ENCODE peak calls at places on chromosomes 1 and 21, in four cellular contexts. J, U, X and T are unnamed samples.

GRCh38 chr1:7886346-7886745 is 33.5 kb upstream of the UTS2 start:
- DNase-seq in J (no peak), U (peak; percentile 35), X (no peak), T (peak; percentile 10)

GRCh38 chr1:195761102-195761501 is 847.1 kb downstream of the KCNT2 start:
- DNase-seq in J (no peak), U (no peak), X (no peak), T (no peak)

GRCh38 chr1:7625401-7625800 is 145.7 kb upstream of the VAMP3 start:
- DNase-seq in J (no peak), U (no peak), X (no peak), T (no peak)

GRCh38 chr1:200973937-200974657 is 49.4 kb downstream of the KIF21B start:
- DNase-seq in J (no peak), U (no peak), X (no peak), T (no peak)

GRCh38 chr1:154956557-154956956 is 658 bp upstream of the PBXIP1 start:
- DNase-seq in J (no peak), U (peak; percentile 30), X (peak; percentile 40), T (no peak)

GRCh38 chr21:15894596-15894995 is 164.8 kb downstream of the USP25 start:
- DNase-seq in J (peak; percentile 56), U (peak; percentile 65), X (no peak), T (peak; percentile 51)

GRCh38 chr1:114671011-114671938 is 1.4 kb upstream of the DENND2C start:
- DNase-seq in J (peak; percentile 42), U (peak; percentile 44), X (no peak), T (peak; percentile 35)

GRCh38 chr1:203135636-203136305 is 8.2 kb downstream of the ADORA1 start:
- DNase-seq in J (no peak), U (no peak), X (peak; percentile 44), T (no peak)

GRCh38 chr1:67393737-67394136 is 36.5 kb downstream of the SERBP1 start:
- DNase-seq in J (no peak), U (no peak), X (no peak), T (no peak)

GRCh38 chr1:177928194-177928593 is 41.7 kb downstream of the SEC16B start:
- DNase-seq in J (peak; percentile 55), U (no peak), X (peak; percentile 65), T (peak; percentile 36)

GRCh38 chr1:39187276-39188046 is 17.0 kb upstream of the MACF1 start:
- DNase-seq in J (no peak), U (no peak), X (no peak), T (no peak)

GRCh38 chr1:115469703-115470476 is 131.8 kb upstream of the NGF start:
- DNase-seq in J (peak; percentile 37), U (peak; percentile 51), X (peak; percentile 75), T (peak; percentile 54)

GRCh38 chr1:206962269-206962668 is 8.0 kb downstream of the FCAMR start:
- DNase-seq in J (no peak), U (no peak), X (no peak), T (no peak)

GRCh38 chr1:211518330-211519289 is 26.6 kb upstream of the RD3 start:
- DNase-seq in J (no peak), U (no peak), X (no peak), T (no peak)

GRCh38 chr1:17010601-17011438 is 908 bp downstream of the ATP13A2 start:
- DNase-seq in J (peak; percentile 21), U (peak; percentile 35), X (peak; percentile 27), T (peak; percentile 26)